ENCODE peak calls at places on chromosome 16, in ten cellular contexts. One of them, this sample, is unnamed.

GRCh38 chr16:68235105-68235881 is 634 bp downstream of the ESRP2 start:
- DNase-seq in CD4-positive, CD25-positive, alpha-beta regulatory T cell: no peak
- DNase-seq in HCT116: no peak
- DNase-seq in tibial nerve: no peak
- DNase-seq in IMR-90: no peak
- DNase-seq in H9: peak
- DNase-seq in CD8-positive, alpha-beta memory T cell: no peak
- DNase-seq in left ventricle myocardium inferior: no peak
- DNase-seq in Peyer's patch: no peak
- DNase-seq in colonic mucosa: peak
- DNase-seq in this sample: no peak

GRCh38 chr16:14958323-14958600 is 16.6 kb upstream of the PDXDC1 start:
- DNase-seq in CD4-positive, CD25-positive, alpha-beta regulatory T cell: no peak
- DNase-seq in HCT116: no peak
- DNase-seq in tibial nerve: no peak
- DNase-seq in IMR-90: no peak
- DNase-seq in H9: no peak
- DNase-seq in CD8-positive, alpha-beta memory T cell: no peak
- DNase-seq in left ventricle myocardium inferior: no peak
- DNase-seq in Peyer's patch: no peak
- DNase-seq in colonic mucosa: no peak
- DNase-seq in this sample: no peak

GRCh38 chr16:27230562-27230991 is 27.3 kb downstream of the KDM8 start:
- DNase-seq in CD4-positive, CD25-positive, alpha-beta regulatory T cell: peak
- DNase-seq in HCT116: no peak
- DNase-seq in tibial nerve: no peak
- DNase-seq in IMR-90: no peak
- DNase-seq in H9: no peak
- DNase-seq in CD8-positive, alpha-beta memory T cell: peak
- DNase-seq in left ventricle myocardium inferior: no peak
- DNase-seq in Peyer's patch: peak
- DNase-seq in colonic mucosa: peak
- DNase-seq in this sample: peak

GRCh38 chr16:81688182-81688581 is 90.9 kb upstream of the PLCG2 start:
- DNase-seq in CD4-positive, CD25-positive, alpha-beta regulatory T cell: no peak
- DNase-seq in HCT116: no peak
- DNase-seq in tibial nerve: no peak
- DNase-seq in IMR-90: peak
- DNase-seq in H9: no peak
- DNase-seq in CD8-positive, alpha-beta memory T cell: no peak
- DNase-seq in left ventricle myocardium inferior: no peak
- DNase-seq in Peyer's patch: no peak
- DNase-seq in colonic mucosa: no peak
- DNase-seq in this sample: no peak

GRCh38 chr16:50238314-50238713 is 28.0 kb upstream of the ADCY7 start:
- DNase-seq in CD4-positive, CD25-positive, alpha-beta regulatory T cell: no peak
- DNase-seq in HCT116: no peak
- DNase-seq in tibial nerve: no peak
- DNase-seq in IMR-90: no peak
- DNase-seq in H9: no peak
- DNase-seq in CD8-positive, alpha-beta memory T cell: no peak
- DNase-seq in left ventricle myocardium inferior: no peak
- DNase-seq in Peyer's patch: no peak
- DNase-seq in colonic mucosa: no peak
- DNase-seq in this sample: no peak

GRCh38 chr16:75198135-75198600 is 8.8 kb downstream of the CTRB2 start:
- DNase-seq in CD4-positive, CD25-positive, alpha-beta regulatory T cell: no peak
- DNase-seq in HCT116: no peak
- DNase-seq in tibial nerve: no peak
- DNase-seq in IMR-90: peak
- DNase-seq in H9: no peak
- DNase-seq in CD8-positive, alpha-beta memory T cell: no peak
- DNase-seq in left ventricle myocardium inferior: no peak
- DNase-seq in Peyer's patch: no peak
- DNase-seq in colonic mucosa: no peak
- DNase-seq in this sample: no peak

GRCh38 chr16:67847064-67847861 is at the start of gene CENPT:
- DNase-seq in CD4-positive, CD25-positive, alpha-beta regulatory T cell: no peak
- DNase-seq in HCT116: no peak
- DNase-seq in tibial nerve: peak
- DNase-seq in IMR-90: peak
- DNase-seq in H9: no peak
- DNase-seq in CD8-positive, alpha-beta memory T cell: no peak
- DNase-seq in left ventricle myocardium inferior: peak
- DNase-seq in Peyer's patch: peak
- DNase-seq in colonic mucosa: peak
- DNase-seq in this sample: no peak

GRCh38 chr16:82633964-82634600 is 7.3 kb downstream of the CDH13 start:
- DNase-seq in CD4-positive, CD25-positive, alpha-beta regulatory T cell: no peak
- DNase-seq in HCT116: no peak
- DNase-seq in tibial nerve: no peak
- DNase-seq in IMR-90: peak
- DNase-seq in H9: no peak
- DNase-seq in CD8-positive, alpha-beta memory T cell: no peak
- DNase-seq in left ventricle myocardium inferior: no peak
- DNase-seq in Peyer's patch: no peak
- DNase-seq in colonic mucosa: peak
- DNase-seq in this sample: no peak

GRCh38 chr16:1494711-1495110 is 1.6 kb downstream of the TELO2 start:
- DNase-seq in CD4-positive, CD25-positive, alpha-beta regulatory T cell: no peak
- DNase-seq in HCT116: no peak
- DNase-seq in tibial nerve: no peak
- DNase-seq in IMR-90: peak
- DNase-seq in H9: no peak
- DNase-seq in CD8-positive, alpha-beta memory T cell: no peak
- DNase-seq in left ventricle myocardium inferior: peak
- DNase-seq in Peyer's patch: no peak
- DNase-seq in colonic mucosa: no peak
- DNase-seq in this sample: no peak

GRCh38 chr16:1492923-1493745 is at the start of gene TELO2:
- DNase-seq in CD4-positive, CD25-positive, alpha-beta regulatory T cell: peak
- DNase-seq in HCT116: peak
- DNase-seq in tibial nerve: peak
- DNase-seq in IMR-90: peak
- DNase-seq in H9: peak
- DNase-seq in CD8-positive, alpha-beta memory T cell: peak
- DNase-seq in left ventricle myocardium inferior: peak
- DNase-seq in Peyer's patch: peak
- DNase-seq in colonic mucosa: peak
- DNase-seq in this sample: peak

GRCh38 chr16:1493746-1494094 is 560 bp downstream of the TELO2 start:
- DNase-seq in CD4-positive, CD25-positive, alpha-beta regulatory T cell: no peak
- DNase-seq in HCT116: no peak
- DNase-seq in tibial nerve: no peak
- DNase-seq in IMR-90: no peak
- DNase-seq in H9: no peak
- DNase-seq in CD8-positive, alpha-beta memory T cell: no peak
- DNase-seq in left ventricle myocardium inferior: no peak
- DNase-seq in Peyer's patch: no peak
- DNase-seq in colonic mucosa: no peak
- DNase-seq in this sample: no peak

GRCh38 chr16:1495281-1496262 is 2.4 kb downstream of the TELO2 start:
- DNase-seq in CD4-positive, CD25-positive, alpha-beta regulatory T cell: no peak
- DNase-seq in HCT116: no peak
- DNase-seq in tibial nerve: no peak
- DNase-seq in IMR-90: no peak
- DNase-seq in H9: no peak
- DNase-seq in CD8-positive, alpha-beta memory T cell: no peak
- DNase-seq in left ventricle myocardium inferior: no peak
- DNase-seq in Peyer's patch: no peak
- DNase-seq in colonic mucosa: no peak
- DNase-seq in this sample: no peak

GRCh38 chr16:1494129-1494640 is 1.0 kb downstream of the TELO2 start:
- DNase-seq in CD4-positive, CD25-positive, alpha-beta regulatory T cell: no peak
- DNase-seq in HCT116: no peak
- DNase-seq in tibial nerve: no peak
- DNase-seq in IMR-90: peak
- DNase-seq in H9: peak
- DNase-seq in CD8-positive, alpha-beta memory T cell: no peak
- DNase-seq in left ventricle myocardium inferior: peak
- DNase-seq in Peyer's patch: no peak
- DNase-seq in colonic mucosa: peak
- DNase-seq in this sample: no peak
- H3K27ac ChIP-seq in CD4-positive, CD25-positive, alpha-beta regulatory T cell: no peak
- H3K27ac ChIP-seq in HCT116: peak
- H3K27ac ChIP-seq in tibial nerve: peak
- H3K27ac ChIP-seq in IMR-90: peak
- H3K27ac ChIP-seq in H9: no peak
- H3K27ac ChIP-seq in CD8-positive, alpha-beta memory T cell: peak
- H3K27ac ChIP-seq in left ventricle myocardium inferior: peak
- H3K27ac ChIP-seq in Peyer's patch: peak
- H3K27ac ChIP-seq in colonic mucosa: no peak
- H3K27ac ChIP-seq in this sample: no peak

GRCh38 chr16:22192261-22193133 is 13.6 kb upstream of the EEF2K start:
- DNase-seq in CD4-positive, CD25-positive, alpha-beta regulatory T cell: peak
- DNase-seq in HCT116: no peak
- DNase-seq in tibial nerve: peak
- DNase-seq in IMR-90: peak
- DNase-seq in H9: peak
- DNase-seq in CD8-positive, alpha-beta memory T cell: peak
- DNase-seq in left ventricle myocardium inferior: peak
- DNase-seq in Peyer's patch: peak
- DNase-seq in colonic mucosa: peak
- DNase-seq in this sample: peak

GRCh38 chr16:22190169-22191088 is 15.6 kb upstream of the EEF2K start:
- DNase-seq in CD4-positive, CD25-positive, alpha-beta regulatory T cell: peak
- DNase-seq in HCT116: peak
- DNase-seq in tibial nerve: peak
- DNase-seq in IMR-90: peak
- DNase-seq in H9: peak
- DNase-seq in CD8-positive, alpha-beta memory T cell: peak
- DNase-seq in left ventricle myocardium inferior: peak
- DNase-seq in Peyer's patch: peak
- DNase-seq in colonic mucosa: peak
- DNase-seq in this sample: peak

GRCh38 chr16:22193134-22193411 is 13.0 kb upstream of the EEF2K start:
- DNase-seq in CD4-positive, CD25-positive, alpha-beta regulatory T cell: no peak
- DNase-seq in HCT116: no peak
- DNase-seq in tibial nerve: no peak
- DNase-seq in IMR-90: no peak
- DNase-seq in H9: no peak
- DNase-seq in CD8-positive, alpha-beta memory T cell: no peak
- DNase-seq in left ventricle myocardium inferior: no peak
- DNase-seq in Peyer's patch: no peak
- DNase-seq in colonic mucosa: no peak
- DNase-seq in this sample: no peak

GRCh38 chr16:22191089-22191965 is 14.8 kb upstream of the EEF2K start:
- DNase-seq in CD4-positive, CD25-positive, alpha-beta regulatory T cell: peak
- DNase-seq in HCT116: peak
- DNase-seq in tibial nerve: peak
- DNase-seq in IMR-90: peak
- DNase-seq in H9: peak
- DNase-seq in CD8-positive, alpha-beta memory T cell: peak
- DNase-seq in left ventricle myocardium inferior: peak
- DNase-seq in Peyer's patch: peak
- DNase-seq in colonic mucosa: peak
- DNase-seq in this sample: peak

GRCh38 chr16:22191966-22192260 is 14.2 kb upstream of the EEF2K start:
- DNase-seq in CD4-positive, CD25-positive, alpha-beta regulatory T cell: peak
- DNase-seq in HCT116: no peak
- DNase-seq in tibial nerve: no peak
- DNase-seq in IMR-90: peak
- DNase-seq in H9: no peak
- DNase-seq in CD8-positive, alpha-beta memory T cell: no peak
- DNase-seq in left ventricle myocardium inferior: no peak
- DNase-seq in Peyer's patch: peak
- DNase-seq in colonic mucosa: no peak
- DNase-seq in this sample: peak
- H3K27ac ChIP-seq in CD4-positive, CD25-positive, alpha-beta regulatory T cell: peak
- H3K27ac ChIP-seq in HCT116: no peak
- H3K27ac ChIP-seq in tibial nerve: peak
- H3K27ac ChIP-seq in IMR-90: peak
- H3K27ac ChIP-seq in H9: no peak
- H3K27ac ChIP-seq in CD8-positive, alpha-beta memory T cell: peak
- H3K27ac ChIP-seq in left ventricle myocardium inferior: peak
- H3K27ac ChIP-seq in Peyer's patch: peak
- H3K27ac ChIP-seq in colonic mucosa: peak
- H3K27ac ChIP-seq in this sample: peak

GRCh38 chr16:192686-193085 is 12.4 kb downstream of the HBQ1 start:
- DNase-seq in CD4-positive, CD25-positive, alpha-beta regulatory T cell: no peak
- DNase-seq in HCT116: no peak
- DNase-seq in tibial nerve: no peak
- DNase-seq in IMR-90: no peak
- DNase-seq in H9: no peak
- DNase-seq in CD8-positive, alpha-beta memory T cell: no peak
- DNase-seq in left ventricle myocardium inferior: no peak
- DNase-seq in Peyer's patch: no peak
- DNase-seq in colonic mucosa: no peak
- DNase-seq in this sample: no peak

GRCh38 chr16:194516-194915 is 14.3 kb downstream of the HBQ1 start:
- DNase-seq in CD4-positive, CD25-positive, alpha-beta regulatory T cell: no peak
- DNase-seq in HCT116: no peak
- DNase-seq in tibial nerve: no peak
- DNase-seq in IMR-90: peak
- DNase-seq in H9: no peak
- DNase-seq in CD8-positive, alpha-beta memory T cell: no peak
- DNase-seq in left ventricle myocardium inferior: no peak
- DNase-seq in Peyer's patch: no peak
- DNase-seq in colonic mucosa: no peak
- DNase-seq in this sample: no peak

GRCh38 chr16:193441-193840 is 13.2 kb downstream of the HBQ1 start:
- DNase-seq in CD4-positive, CD25-positive, alpha-beta regulatory T cell: no peak
- DNase-seq in HCT116: no peak
- DNase-seq in tibial nerve: no peak
- DNase-seq in IMR-90: no peak
- DNase-seq in H9: no peak
- DNase-seq in CD8-positive, alpha-beta memory T cell: no peak
- DNase-seq in left ventricle myocardium inferior: no peak
- DNase-seq in Peyer's patch: no peak
- DNase-seq in colonic mucosa: no peak
- DNase-seq in this sample: no peak

GRCh38 chr16:189604-190186 is 9.4 kb downstream of the HBQ1 start:
- DNase-seq in CD4-positive, CD25-positive, alpha-beta regulatory T cell: no peak
- DNase-seq in HCT116: no peak
- DNase-seq in tibial nerve: no peak
- DNase-seq in IMR-90: no peak
- DNase-seq in H9: no peak
- DNase-seq in CD8-positive, alpha-beta memory T cell: no peak
- DNase-seq in left ventricle myocardium inferior: no peak
- DNase-seq in Peyer's patch: no peak
- DNase-seq in colonic mucosa: no peak
- DNase-seq in this sample: no peak

DNA sequence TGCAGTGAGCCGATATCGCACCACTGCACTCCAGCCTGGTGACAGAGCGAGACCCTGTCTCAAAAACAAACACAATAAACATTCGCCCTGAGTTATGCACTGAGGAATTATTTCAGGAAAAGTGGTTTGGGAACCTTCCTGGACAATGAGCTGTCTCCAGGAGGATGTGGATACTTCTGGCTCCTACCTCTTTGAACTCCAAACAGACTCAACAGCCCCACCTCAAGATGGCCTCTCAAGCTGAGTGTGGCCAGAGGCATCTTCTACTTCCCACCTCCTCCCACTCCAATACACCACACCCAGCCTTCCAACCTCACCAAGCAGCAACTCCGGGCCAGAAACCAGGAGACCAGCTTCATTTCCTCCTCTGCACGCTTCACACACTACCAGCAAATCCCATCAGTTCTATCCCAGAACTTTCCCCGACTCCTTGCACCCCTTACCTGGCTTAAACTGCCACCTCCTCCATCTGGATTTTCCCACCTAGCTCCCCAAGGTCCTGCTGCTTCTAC is 11.6 kb downstream of the HBQ1 start:
- DNase-seq in CD4-positive, CD25-positive, alpha-beta regulatory T cell: no peak
- DNase-seq in HCT116: no peak
- DNase-seq in tibial nerve: no peak
- DNase-seq in IMR-90: peak
- DNase-seq in H9: no peak
- DNase-seq in CD8-positive, alpha-beta memory T cell: no peak
- DNase-seq in left ventricle myocardium inferior: no peak
- DNase-seq in Peyer's patch: no peak
- DNase-seq in colonic mucosa: no peak
- DNase-seq in this sample: no peak
- H3K27ac ChIP-seq in CD4-positive, CD25-positive, alpha-beta regulatory T cell: no peak
- H3K27ac ChIP-seq in HCT116: no peak
- H3K27ac ChIP-seq in tibial nerve: no peak
- H3K27ac ChIP-seq in IMR-90: no peak
- H3K27ac ChIP-seq in H9: no peak
- H3K27ac ChIP-seq in CD8-positive, alpha-beta memory T cell: no peak
- H3K27ac ChIP-seq in left ventricle myocardium inferior: no peak
- H3K27ac ChIP-seq in Peyer's patch: no peak
- H3K27ac ChIP-seq in colonic mucosa: no peak
- H3K27ac ChIP-seq in this sample: no peak

GRCh38 chr16:2755158-2755557 is 2.7 kb downstream of the SRRM2 start:
- DNase-seq in CD4-positive, CD25-positive, alpha-beta regulatory T cell: no peak
- DNase-seq in HCT116: no peak
- DNase-seq in tibial nerve: no peak
- DNase-seq in IMR-90: no peak
- DNase-seq in H9: no peak
- DNase-seq in CD8-positive, alpha-beta memory T cell: no peak
- DNase-seq in left ventricle myocardium inferior: no peak
- DNase-seq in Peyer's patch: no peak
- DNase-seq in colonic mucosa: no peak
- DNase-seq in this sample: no peak
- H3K27ac ChIP-seq in CD4-positive, CD25-positive, alpha-beta regulatory T cell: peak
- H3K27ac ChIP-seq in HCT116: no peak
- H3K27ac ChIP-seq in tibial nerve: peak
- H3K27ac ChIP-seq in IMR-90: no peak
- H3K27ac ChIP-seq in H9: no peak
- H3K27ac ChIP-seq in CD8-positive, alpha-beta memory T cell: no peak
- H3K27ac ChIP-seq in left ventricle myocardium inferior: peak
- H3K27ac ChIP-seq in Peyer's patch: no peak
- H3K27ac ChIP-seq in colonic mucosa: no peak
- H3K27ac ChIP-seq in this sample: peak

This sample was measured in CD4-positive, alpha-beta T cell.